ENCODE peak calls at places on chromosomes 6 and 20, in eight cellular contexts. One of them, this sample, is unnamed. For H3K36me3 and H3K27me3, the result is how much of the 10 kb centered on the place peaks cover.

GRCh38 chr6:7129784-7130569 is 22.2 kb downstream of the RREB1 start:
- DNase-seq in aorta: peak
- DNase-seq in cardiac muscle cell: no peak
- DNase-seq in adrenal gland: peak
- DNase-seq in fibroblast of lung: peak
- DNase-seq in CD8-positive, alpha-beta T cell: no peak
- DNase-seq in SK-N-SH: no peak
- DNase-seq in CD4-positive, alpha-beta memory T cell: no peak
- DNase-seq in this sample: peak

GRCh38 chr6:95923518-95923917 is 92.3 kb upstream of the FUT9 start:
- DNase-seq in CD4-positive, alpha-beta memory T cell: no peak
- DNase-seq in fibroblast of lung: no peak
- DNase-seq in aorta: no peak
- DNase-seq in CD8-positive, alpha-beta T cell: no peak
- DNase-seq in cardiac muscle cell: peak
- DNase-seq in adrenal gland: no peak
- DNase-seq in SK-N-SH: peak
- DNase-seq in this sample: no peak

GRCh38 chr6:132715204-132715603 is 1.3 kb upstream of the VNN1 start:
- DNase-seq in fibroblast of lung: peak
- DNase-seq in CD4-positive, alpha-beta memory T cell: no peak
- DNase-seq in adrenal gland: peak
- DNase-seq in CD8-positive, alpha-beta T cell: no peak
- DNase-seq in cardiac muscle cell: peak
- DNase-seq in SK-N-SH: peak
- DNase-seq in aorta: peak
- DNase-seq in this sample: no peak

GRCh38 chr6:7681449-7681848 is 44.5 kb upstream of the BMP6 start:
- DNase-seq in aorta: no peak
- DNase-seq in fibroblast of lung: no peak
- DNase-seq in adrenal gland: no peak
- DNase-seq in CD4-positive, alpha-beta memory T cell: no peak
- DNase-seq in SK-N-SH: no peak
- DNase-seq in CD8-positive, alpha-beta T cell: no peak
- DNase-seq in cardiac muscle cell: no peak
- DNase-seq in this sample: no peak

GRCh38 chr6:44590471-44590870 is 203.0 kb downstream of the CDC5L start:
- DNase-seq in CD8-positive, alpha-beta T cell: no peak
- DNase-seq in cardiac muscle cell: no peak
- DNase-seq in adrenal gland: no peak
- DNase-seq in SK-N-SH: no peak
- DNase-seq in aorta: no peak
- DNase-seq in fibroblast of lung: no peak
- DNase-seq in CD4-positive, alpha-beta memory T cell: no peak
- DNase-seq in this sample: no peak

GRCh38 chr20:10660661-10661060 is 13.1 kb downstream of the JAG1 start:
- DNase-seq in SK-N-SH: no peak
- DNase-seq in adrenal gland: peak
- DNase-seq in fibroblast of lung: no peak
- DNase-seq in cardiac muscle cell: no peak
- DNase-seq in CD8-positive, alpha-beta T cell: no peak
- DNase-seq in aorta: no peak
- DNase-seq in CD4-positive, alpha-beta memory T cell: no peak
- DNase-seq in this sample: no peak

GRCh38 chr20:23362392-23363256 is 642 bp downstream of the GZF1 start:
- DNase-seq in adrenal gland: peak
- DNase-seq in fibroblast of lung: peak
- DNase-seq in SK-N-SH: no peak
- DNase-seq in cardiac muscle cell: peak
- DNase-seq in CD8-positive, alpha-beta T cell: peak
- DNase-seq in aorta: peak
- DNase-seq in CD4-positive, alpha-beta memory T cell: no peak
- DNase-seq in this sample: peak

GRCh38 chr20:39004508-39004907 is 42.4 kb downstream of the DHX35 start:
- DNase-seq in CD8-positive, alpha-beta T cell: no peak
- DNase-seq in cardiac muscle cell: no peak
- DNase-seq in adrenal gland: no peak
- DNase-seq in CD4-positive, alpha-beta memory T cell: peak
- DNase-seq in aorta: no peak
- DNase-seq in SK-N-SH: no peak
- DNase-seq in fibroblast of lung: no peak
- DNase-seq in this sample: no peak

GRCh38 chr6:75691012-75691411 is 58.0 kb upstream of the MYO6 start:
- DNase-seq in cardiac muscle cell: no peak
- DNase-seq in CD4-positive, alpha-beta memory T cell: no peak
- DNase-seq in aorta: no peak
- DNase-seq in adrenal gland: no peak
- DNase-seq in CD8-positive, alpha-beta T cell: no peak
- DNase-seq in fibroblast of lung: peak
- DNase-seq in SK-N-SH: no peak
- DNase-seq in this sample: no peak

GRCh38 chr6:15479761-15480160 is 183.1 kb downstream of the DTNBP1 start:
- DNase-seq in aorta: no peak
- DNase-seq in cardiac muscle cell: no peak
- DNase-seq in CD8-positive, alpha-beta T cell: no peak
- DNase-seq in fibroblast of lung: peak
- DNase-seq in CD4-positive, alpha-beta memory T cell: no peak
- DNase-seq in adrenal gland: peak
- DNase-seq in SK-N-SH: no peak
- DNase-seq in this sample: no peak

GRCh38 chr20:43508604-43509040 is 1.1 kb downstream of the L3MBTL1 start:
- DNase-seq in SK-N-SH: peak
- DNase-seq in fibroblast of lung: no peak
- DNase-seq in adrenal gland: no peak
- DNase-seq in cardiac muscle cell: peak
- DNase-seq in aorta: no peak
- DNase-seq in CD4-positive, alpha-beta memory T cell: no peak
- DNase-seq in CD8-positive, alpha-beta T cell: no peak
- DNase-seq in this sample: no peak

GRCh38 chr6:142416179-142416578 is 114.4 kb downstream of the ADGRG6 start:
- DNase-seq in CD4-positive, alpha-beta memory T cell: no peak
- DNase-seq in cardiac muscle cell: no peak
- DNase-seq in SK-N-SH: no peak
- DNase-seq in fibroblast of lung: peak
- DNase-seq in CD8-positive, alpha-beta T cell: no peak
- DNase-seq in adrenal gland: no peak
- DNase-seq in aorta: no peak
- DNase-seq in this sample: no peak

GRCh38 chr6:92810913-92811312 is 608.4 kb downstream of the EPHA7 start:
- DNase-seq in cardiac muscle cell: peak
- DNase-seq in SK-N-SH: peak
- DNase-seq in CD8-positive, alpha-beta T cell: no peak
- DNase-seq in fibroblast of lung: peak
- DNase-seq in aorta: no peak
- DNase-seq in adrenal gland: no peak
- DNase-seq in CD4-positive, alpha-beta memory T cell: no peak
- DNase-seq in this sample: no peak

GRCh38 chr6:7143161-7143974 is 35.6 kb downstream of the RREB1 start:
- DNase-seq in SK-N-SH: no peak
- DNase-seq in fibroblast of lung: no peak
- DNase-seq in CD8-positive, alpha-beta T cell: no peak
- DNase-seq in adrenal gland: no peak
- DNase-seq in aorta: no peak
- DNase-seq in cardiac muscle cell: no peak
- DNase-seq in CD4-positive, alpha-beta memory T cell: no peak
- DNase-seq in this sample: no peak

GRCh38 chr6:127952831-127953230 is 52.0 kb upstream of the THEMIS start:
- DNase-seq in CD4-positive, alpha-beta memory T cell: no peak
- DNase-seq in SK-N-SH: no peak
- DNase-seq in cardiac muscle cell: no peak
- DNase-seq in aorta: no peak
- DNase-seq in adrenal gland: no peak
- DNase-seq in fibroblast of lung: no peak
- DNase-seq in CD8-positive, alpha-beta T cell: no peak
- DNase-seq in this sample: no peak

GRCh38 chr6:117484052-117484646 is 1.7 kb downstream of the DCBLD1 start:
- DNase-seq in SK-N-SH: no peak
- DNase-seq in aorta: no peak
- DNase-seq in CD4-positive, alpha-beta memory T cell: no peak
- DNase-seq in cardiac muscle cell: no peak
- DNase-seq in adrenal gland: no peak
- DNase-seq in fibroblast of lung: no peak
- DNase-seq in CD8-positive, alpha-beta T cell: no peak
- DNase-seq in this sample: no peak
- H3K27ac ChIP-seq in SK-N-SH: no peak
- H3K27ac ChIP-seq in aorta: no peak
- H3K27ac ChIP-seq in CD4-positive, alpha-beta memory T cell: no peak
- H3K27ac ChIP-seq in cardiac muscle cell: no peak
- H3K27ac ChIP-seq in adrenal gland: no peak
- H3K27ac ChIP-seq in fibroblast of lung: peak
- H3K27ac ChIP-seq in CD8-positive, alpha-beta T cell: no peak
- H3K27ac ChIP-seq in this sample: peak

GRCh38 chr20:32784369-32785080 is 22.3 kb downstream of the DNMT3B start:
- DNase-seq in CD4-positive, alpha-beta memory T cell: no peak
- DNase-seq in CD8-positive, alpha-beta T cell: no peak
- DNase-seq in adrenal gland: no peak
- DNase-seq in fibroblast of lung: no peak
- DNase-seq in SK-N-SH: no peak
- DNase-seq in aorta: no peak
- DNase-seq in cardiac muscle cell: no peak
- DNase-seq in this sample: no peak
- H3K36me3 ChIP-seq in CD4-positive, alpha-beta memory T cell: under half
- H3K36me3 ChIP-seq in CD8-positive, alpha-beta T cell: under half
- H3K36me3 ChIP-seq in adrenal gland: under half
- H3K36me3 ChIP-seq in fibroblast of lung: under half
- H3K36me3 ChIP-seq in SK-N-SH: under half
- H3K36me3 ChIP-seq in aorta: under half
- H3K36me3 ChIP-seq in cardiac muscle cell: under half
- H3K36me3 ChIP-seq in this sample: under half

GRCh38 chr6:87949194-87949593 is 98.4 kb upstream of the SPACA1 start:
- DNase-seq in CD4-positive, alpha-beta memory T cell: no peak
- DNase-seq in SK-N-SH: no peak
- DNase-seq in fibroblast of lung: no peak
- DNase-seq in aorta: no peak
- DNase-seq in adrenal gland: no peak
- DNase-seq in cardiac muscle cell: no peak
- DNase-seq in CD8-positive, alpha-beta T cell: no peak
- DNase-seq in this sample: no peak
- H3K27me3 ChIP-seq in CD4-positive, alpha-beta memory T cell: under half
- H3K27me3 ChIP-seq in SK-N-SH: under half
- H3K27me3 ChIP-seq in fibroblast of lung: under half
- H3K27me3 ChIP-seq in aorta: under half
- H3K27me3 ChIP-seq in adrenal gland: under half
- H3K27me3 ChIP-seq in cardiac muscle cell: under half
- H3K27me3 ChIP-seq in CD8-positive, alpha-beta T cell: under half
- H3K27me3 ChIP-seq in this sample: under half

DNA sequence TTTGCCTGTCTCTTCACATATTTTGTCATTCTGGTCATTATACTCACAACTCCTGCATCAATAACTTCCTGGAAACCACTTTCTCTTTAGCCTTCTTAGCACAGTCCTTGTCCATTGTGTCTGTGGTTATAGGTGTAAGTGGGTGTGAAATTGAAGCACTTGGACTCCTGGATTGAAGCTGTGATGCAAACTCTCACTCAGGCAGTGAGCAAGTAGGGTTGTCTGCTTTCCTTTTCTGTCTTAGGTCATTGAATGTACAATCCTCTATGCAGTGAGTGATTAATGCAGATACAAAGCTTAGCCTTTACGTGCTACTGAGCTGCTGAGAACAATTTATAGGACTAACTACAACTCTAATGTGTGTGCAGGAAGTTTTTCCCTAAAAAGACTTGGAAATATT is 54.8 kb downstream of the ADGRB3 start:
- DNase-seq in aorta: no peak
- DNase-seq in SK-N-SH: no peak
- DNase-seq in CD8-positive, alpha-beta T cell: no peak
- DNase-seq in cardiac muscle cell: peak
- DNase-seq in CD4-positive, alpha-beta memory T cell: no peak
- DNase-seq in adrenal gland: no peak
- DNase-seq in fibroblast of lung: no peak
- DNase-seq in this sample: no peak
- H3K27ac ChIP-seq in aorta: no peak
- H3K27ac ChIP-seq in SK-N-SH: no peak
- H3K27ac ChIP-seq in CD8-positive, alpha-beta T cell: no peak
- H3K27ac ChIP-seq in cardiac muscle cell: peak
- H3K27ac ChIP-seq in CD4-positive, alpha-beta memory T cell: no peak
- H3K27ac ChIP-seq in adrenal gland: no peak
- H3K27ac ChIP-seq in fibroblast of lung: no peak
- H3K27ac ChIP-seq in this sample: no peak

GRCh38 chr20:5971203-5971602 is 20.8 kb downstream of the MCM8 start:
- DNase-seq in cardiac muscle cell: no peak
- DNase-seq in CD4-positive, alpha-beta memory T cell: no peak
- DNase-seq in adrenal gland: no peak
- DNase-seq in SK-N-SH: no peak
- DNase-seq in aorta: no peak
- DNase-seq in fibroblast of lung: no peak
- DNase-seq in CD8-positive, alpha-beta T cell: no peak
- DNase-seq in this sample: no peak

GRCh38 chr20:5969348-5969935 is 19.0 kb downstream of the MCM8 start:
- DNase-seq in aorta: no peak
- DNase-seq in adrenal gland: no peak
- DNase-seq in cardiac muscle cell: no peak
- DNase-seq in fibroblast of lung: no peak
- DNase-seq in CD8-positive, alpha-beta T cell: no peak
- DNase-seq in CD4-positive, alpha-beta memory T cell: no peak
- DNase-seq in SK-N-SH: no peak
- DNase-seq in this sample: no peak

GRCh38 chr20:5973971-5974370 is 23.5 kb downstream of the MCM8 start:
- DNase-seq in cardiac muscle cell: no peak
- DNase-seq in aorta: no peak
- DNase-seq in fibroblast of lung: no peak
- DNase-seq in adrenal gland: no peak
- DNase-seq in CD8-positive, alpha-beta T cell: no peak
- DNase-seq in CD4-positive, alpha-beta memory T cell: no peak
- DNase-seq in SK-N-SH: no peak
- DNase-seq in this sample: no peak

GRCh38 chr20:5973172-5973571 is 22.7 kb downstream of the MCM8 start:
- DNase-seq in CD4-positive, alpha-beta memory T cell: no peak
- DNase-seq in aorta: no peak
- DNase-seq in CD8-positive, alpha-beta T cell: no peak
- DNase-seq in fibroblast of lung: peak
- DNase-seq in cardiac muscle cell: no peak
- DNase-seq in SK-N-SH: no peak
- DNase-seq in adrenal gland: no peak
- DNase-seq in this sample: no peak

DNA sequence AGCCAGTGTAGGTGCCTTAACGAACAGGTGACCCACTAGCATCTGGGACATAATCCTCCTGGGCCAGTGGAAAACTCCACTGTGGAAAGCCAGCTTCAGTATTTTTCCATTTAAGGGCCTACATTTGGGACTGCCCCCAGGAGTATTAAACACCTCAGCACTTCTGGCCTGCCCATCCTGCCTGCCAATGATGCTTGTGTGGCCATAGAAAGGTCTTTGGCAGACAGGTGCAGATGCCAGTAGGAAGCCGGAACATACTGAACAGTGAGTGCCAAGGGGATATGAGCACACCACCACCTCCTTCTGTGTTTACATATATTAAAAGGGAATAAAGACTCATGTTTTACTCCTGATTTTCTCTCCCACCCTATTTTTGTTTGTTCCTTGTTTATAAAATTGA is 19.9 kb downstream of the MCM8 start:
- DNase-seq in CD4-positive, alpha-beta memory T cell: no peak
- DNase-seq in CD8-positive, alpha-beta T cell: no peak
- DNase-seq in adrenal gland: no peak
- DNase-seq in fibroblast of lung: no peak
- DNase-seq in SK-N-SH: no peak
- DNase-seq in aorta: no peak
- DNase-seq in cardiac muscle cell: no peak
- DNase-seq in this sample: no peak
- H3K36me3 ChIP-seq in CD4-positive, alpha-beta memory T cell: under half
- H3K36me3 ChIP-seq in CD8-positive, alpha-beta T cell: under half
- H3K36me3 ChIP-seq in adrenal gland: under half
- H3K36me3 ChIP-seq in fibroblast of lung: under half
- H3K36me3 ChIP-seq in SK-N-SH: under half
- H3K36me3 ChIP-seq in aorta: under half
- H3K36me3 ChIP-seq in cardiac muscle cell: under half
- H3K36me3 ChIP-seq in this sample: under half

This sample was measured in psoas muscle.